ENCODE peak calls at places on chromosome 13, in nine cellular contexts. C is kidney, R is breast epithelium, S is psoas muscle, U is IMR-90, X is uterus, M is ovary, V is neural progenitor cell, Y is heart left ventricle. I is an unnamed sample. For H3K4me1 and H3K36me3, the result is how much of the 10 kb centered on the place peaks cover.

GRCh38 chr13:99357149-99357596 is 50.0 kb upstream of the GPR183 start:
- DNase-seq in Y (no peak), C (no peak), U (peak), M (no peak), V (no peak), X (no peak), R (no peak), S (no peak), I (no peak)

GRCh38 chr13:26628706-26629105 is 71.2 kb downstream of the WASF3 start:
- DNase-seq in S (no peak), X (no peak), V (peak), M (no peak), Y (no peak), R (no peak), C (peak), U (peak), I (peak)

GRCh38 chr13:109940637-109941036 is 154.3 kb upstream of the IRS2 start:
- DNase-seq in R (no peak), Y (no peak), X (no peak), M (no peak), S (no peak), V (no peak), U (no peak), C (no peak), I (no peak)

GRCh38 chr13:112247471-112248405 is 128.4 kb upstream of the SPACA7 start:
- DNase-seq in Y (no peak), X (no peak), S (no peak), C (no peak), M (no peak), R (no peak), U (no peak), V (no peak), I (no peak)

GRCh38 chr13:48641404-48641803 is 12.3 kb upstream of the CYSLTR2 start:
- DNase-seq in C (no peak), Y (no peak), R (no peak), M (no peak), S (no peak), X (no peak), U (no peak), V (no peak), I (no peak)

GRCh38 chr13:66886248-66886647 is 343.9 kb downstream of the PCDH9 start:
- DNase-seq in Y (no peak), S (no peak), V (peak), X (no peak), M (no peak), R (no peak), C (no peak), U (no peak), I (no peak)

GRCh38 chr13:102443234-102443633 is 41.4 kb upstream of the FGF14 start:
- DNase-seq in X (no peak), M (no peak), Y (no peak), S (no peak), U (no peak), C (no peak), V (no peak), R (no peak), I (no peak)

GRCh38 chr13:26228080-26228479 is 6.0 kb upstream of the RNF6 start:
- DNase-seq in V (no peak), C (no peak), Y (no peak), R (no peak), U (no peak), S (no peak), M (no peak), X (no peak), I (no peak)

GRCh38 chr13:41588899-41589298 is 131.5 kb downstream of the RGCC start:
- DNase-seq in V (no peak), C (no peak), U (peak), Y (no peak), M (no peak), S (no peak), R (no peak), X (no peak), I (no peak)

GRCh38 chr13:90675129-90675528 is 672.4 kb upstream of the MIR17HG start:
- DNase-seq in M (no peak), Y (no peak), R (no peak), U (no peak), V (no peak), C (no peak), X (no peak), S (no peak), I (no peak)

GRCh38 chr13:33099860-33100259 is 83.6 kb downstream of the KL start:
- DNase-seq in X (no peak), Y (no peak), C (no peak), V (peak), S (no peak), M (no peak), R (no peak), U (no peak), I (no peak)

GRCh38 chr13:39317284-39317683 is 279.0 kb downstream of the NHLRC3 start:
- DNase-seq in X (peak), C (peak), Y (peak), R (no peak), U (peak), M (peak), V (no peak), S (peak), I (peak)

GRCh38 chr13:45219938-45220375 is 19.1 kb upstream of the KCTD4 start:
- DNase-seq in S (no peak), V (no peak), U (peak), C (no peak), R (no peak), X (no peak), M (no peak), Y (no peak), I (no peak)

GRCh38 chr13:110973007-110973700 is 58.3 kb upstream of the ANKRD10 start:
- DNase-seq in R (no peak), M (no peak), U (no peak), V (no peak), C (no peak), Y (no peak), S (no peak), X (no peak), I (no peak)

GRCh38 chr13:107675847-107676550 is 539.3 kb downstream of the LIG4 start:
- DNase-seq in C (no peak), M (no peak), S (no peak), V (no peak), X (no peak), U (no peak), R (no peak), Y (no peak), I (no peak)

GRCh38 chr13:110382830-110383229 is 75.7 kb downstream of the COL4A2 start:
- DNase-seq in X (no peak), C (no peak), Y (no peak), U (no peak), R (no peak), V (no peak), M (no peak), S (no peak), I (no peak)

GRCh38 chr13:41590643-41591042 is 133.3 kb downstream of the RGCC start:
- DNase-seq in C (no peak), S (no peak), R (no peak), V (no peak), Y (no peak), X (no peak), M (no peak), U (no peak), I (no peak)

GRCh38 chr13:38998739-38999138 is 8.1 kb upstream of the STOML3 start:
- DNase-seq in Y (no peak), S (no peak), X (no peak), R (no peak), U (no peak), M (no peak), V (no peak), C (no peak), I (no peak)

GRCh38 chr13:107284168-107284567 is 716.2 kb upstream of the ARGLU1 start:
- DNase-seq in M (no peak), U (peak), S (no peak), X (no peak), Y (no peak), C (no peak), R (no peak), V (no peak), I (no peak)

GRCh38 chr13:80312012-80312704 is 28.8 kb downstream of the SPRY2 start:
- DNase-seq in R (no peak), Y (no peak), S (no peak), M (no peak), U (no peak), C (no peak), X (no peak), V (no peak), I (peak)

GRCh38 chr13:28611021-28611420 is 47.9 kb upstream of the POMP start:
- DNase-seq in U (peak), M (no peak), X (no peak), C (no peak), S (no peak), R (no peak), V (no peak), Y (no peak), I (no peak)

GRCh38 chr13:110173247-110173818 is 133.6 kb downstream of the COL4A1 start:
- DNase-seq in V (no peak), M (no peak), U (peak), R (no peak), Y (no peak), S (no peak), X (no peak), C (no peak), I (no peak)

GRCh38 chr13:47188802-47189201 is 291.9 kb upstream of the HTR2A start:
- DNase-seq in Y (no peak), V (no peak), M (no peak), U (peak), S (no peak), C (no peak), X (no peak), R (no peak), I (no peak)

GRCh38 chr13:85693889-85694511 is 105.2 kb downstream of the SLITRK6 start:
- DNase-seq in Y (no peak), V (no peak), S (no peak), M (no peak), R (no peak), U (peak), X (no peak), C (no peak), I (no peak)

GRCh38 chr13:25171170-25171516 is 945 bp downstream of the AMER2 start:
- DNase-seq in V (no peak), X (no peak), U (no peak), C (no peak), S (no peak), R (no peak), Y (no peak), M (no peak), I (no peak)

GRCh38 chr13:112592647-112593046 is 4.7 kb upstream of the TUBGCP3 start:
- DNase-seq in U (no peak), M (no peak), C (peak), V (no peak), X (no peak), Y (no peak), R (no peak), S (no peak), I (no peak)

GRCh38 chr13:65597839-65598818 is 1632.0 kb downstream of the PCDH9 start:
- DNase-seq in S (no peak), U (peak), C (no peak), Y (no peak), M (no peak), R (no peak), V (peak), X (no peak), I (no peak)

GRCh38 chr13:109606404-109607028 is 179.9 kb downstream of the IRS2 start:
- DNase-seq in Y (no peak), C (no peak), X (no peak), M (no peak), S (no peak), V (no peak), U (no peak), R (no peak), I (no peak)

GRCh38 chr13:107376393-107377085 is 808.6 kb upstream of the ARGLU1 start:
- DNase-seq in V (no peak), Y (no peak), M (no peak), S (no peak), C (no peak), X (no peak), R (no peak), U (peak), I (no peak)

GRCh38 chr13:33761744-33762143 is 56.2 kb upstream of the RFC3 start:
- DNase-seq in S (no peak), Y (no peak), R (no peak), X (no peak), C (no peak), V (peak), M (no peak), U (no peak), I (no peak)

GRCh38 chr13:87570669-87571068 is 100.5 kb upstream of the SLITRK5 start:
- DNase-seq in S (no peak), Y (no peak), U (no peak), R (no peak), C (no peak), V (no peak), M (no peak), X (no peak), I (no peak)

GRCh38 chr13:33578786-33579185 is 239.2 kb upstream of the RFC3 start:
- DNase-seq in X (no peak), S (no peak), C (no peak), Y (no peak), R (no peak), V (no peak), M (no peak), U (no peak), I (no peak)

GRCh38 chr13:60755380-60756163 is 358.6 kb downstream of the TDRD3 start:
- DNase-seq in V (peak), Y (no peak), S (no peak), X (no peak), R (no peak), C (no peak), U (no peak), M (no peak), I (no peak)

GRCh38 chr13:50940509-50940908 is 30.9 kb downstream of the RNASEH2B start:
- DNase-seq in V (no peak), C (no peak), M (no peak), U (no peak), R (no peak), X (no peak), S (no peak), Y (no peak), I (no peak)

GRCh38 chr13:50948576-50948975 is 39.0 kb downstream of the RNASEH2B start:
- DNase-seq in R (no peak), V (no peak), U (peak), X (no peak), Y (no peak), M (no peak), C (no peak), S (no peak), I (no peak)

GRCh38 chr13:50945669-50946068 is 36.1 kb downstream of the RNASEH2B start:
- DNase-seq in Y (no peak), C (no peak), R (no peak), X (no peak), V (no peak), U (no peak), M (no peak), S (no peak), I (no peak)

GRCh38 chr13:50941146-50941545 is 31.6 kb downstream of the RNASEH2B start:
- DNase-seq in R (no peak), M (no peak), Y (no peak), S (no peak), X (no peak), V (no peak), C (no peak), U (no peak), I (no peak)

DNA sequence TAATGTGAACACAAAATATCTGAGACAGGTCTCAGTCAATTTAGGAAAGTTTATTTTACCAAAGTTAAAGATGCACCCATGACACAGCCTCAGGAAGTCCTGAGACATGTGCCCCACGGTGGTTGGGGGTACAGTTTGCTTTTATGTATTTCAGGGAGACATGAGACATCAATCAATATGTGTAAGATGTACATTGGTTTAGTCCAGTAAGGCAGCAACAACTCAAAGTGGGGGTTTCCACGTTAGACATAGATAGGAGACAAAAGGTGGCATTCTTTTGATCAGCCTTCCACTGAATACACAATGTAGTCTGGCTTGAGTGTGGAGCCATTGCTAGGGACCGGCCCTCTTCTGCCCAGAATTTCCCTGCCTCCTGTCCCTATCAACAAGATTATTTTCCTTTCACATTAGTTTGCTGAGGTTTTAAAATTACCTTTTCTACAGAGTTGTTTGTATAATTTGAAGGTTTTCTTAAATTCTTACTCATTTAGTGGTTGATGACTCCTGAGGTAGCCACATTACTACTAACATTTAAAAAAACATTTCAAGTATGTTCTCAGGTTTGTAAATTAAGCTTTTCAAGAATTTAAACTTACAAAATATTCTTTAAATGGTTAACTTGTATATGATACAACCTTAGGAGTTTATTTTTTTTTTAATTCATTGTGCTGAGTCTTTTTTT is 33.2 kb downstream of the RNASEH2B start:
- DNase-seq in U (no peak), S (no peak), Y (no peak), R (no peak), C (no peak), V (no peak), M (no peak), X (no peak), I (no peak)
- TF ChIP-seq CTCF in U (no peak), S (no peak), Y (no peak), R (no peak), C (no peak), V (no peak), M (no peak), X (no peak), I (no peak)

GRCh38 chr13:23868521-23868920 is 20.7 kb downstream of the MIPEP start:
- DNase-seq in Y (no peak), U (peak), M (no peak), R (no peak), C (no peak), S (no peak), X (no peak), V (no peak), I (no peak)
- H3K4me1 ChIP-seq in Y (under half), U (under half), M (under half), R (under half), C (under half), S (under half), X (under half), V (under half), I (under half)

GRCh38 chr13:51394724-51395123 is 55.2 kb downstream of the SERPINE3 start:
- DNase-seq in X (no peak), R (no peak), U (no peak), M (no peak), S (no peak), V (no peak), Y (no peak), C (no peak), I (no peak)

GRCh38 chr13:51397262-51397933 is 55.4 kb downstream of the INTS6 start:
- DNase-seq in M (no peak), S (no peak), R (no peak), V (peak), Y (no peak), X (peak), C (no peak), U (peak), I (peak)

DNA sequence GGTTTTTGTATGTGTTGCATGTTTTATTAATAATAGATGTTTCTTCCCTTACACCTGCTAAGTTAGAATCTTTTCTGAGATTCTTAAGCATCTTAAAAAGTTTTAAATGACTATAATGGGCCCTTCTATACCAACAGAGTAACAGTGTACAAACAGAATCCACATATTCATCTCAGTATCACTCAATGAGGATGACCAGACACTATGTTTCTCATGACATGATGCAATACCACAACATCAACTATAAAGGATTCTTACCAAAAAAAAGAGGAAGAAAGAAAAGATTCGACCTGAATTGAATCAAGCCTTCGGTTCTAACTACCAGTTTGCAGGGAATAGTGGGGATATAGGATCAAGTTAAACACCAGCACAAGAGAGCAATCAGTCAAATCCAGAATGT is 56.5 kb downstream of the INTS6 start:
- DNase-seq in C (no peak), V (no peak), Y (no peak), M (no peak), S (no peak), U (peak), R (no peak), X (no peak), I (no peak)
- H3K36me3 ChIP-seq in C (under half), V (under half), Y (under half), M (under half), S (under half), U (under half), R (under half), X (under half), I (under half)

DNA sequence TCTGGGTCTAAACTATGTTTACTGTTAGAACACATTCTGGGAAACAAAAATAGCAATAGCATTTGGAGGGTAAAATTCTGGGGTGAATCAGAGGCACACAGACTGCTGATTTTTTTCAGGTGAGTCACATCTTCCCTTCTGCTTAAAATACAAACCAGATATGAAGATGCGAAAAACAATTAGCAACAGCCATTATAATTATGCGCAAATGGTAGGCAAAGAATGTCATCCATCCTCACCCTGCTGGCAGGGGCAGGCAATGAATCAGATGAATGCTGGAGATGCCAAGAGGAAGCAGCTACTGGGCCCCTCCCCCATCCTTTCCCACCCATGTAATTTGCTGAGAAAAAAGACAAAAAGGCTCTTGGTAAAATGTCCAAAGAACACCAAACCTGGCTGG is 282.9 kb downstream of the KLF5 start:
- DNase-seq in C (no peak), V (no peak), U (peak), S (no peak), Y (no peak), M (no peak), R (no peak), X (no peak), I (no peak)
- TF ChIP-seq CTCF in C (no peak), V (no peak), U (no peak), S (no peak), Y (no peak), M (no peak), R (no peak), X (no peak), I (no peak)

DNA sequence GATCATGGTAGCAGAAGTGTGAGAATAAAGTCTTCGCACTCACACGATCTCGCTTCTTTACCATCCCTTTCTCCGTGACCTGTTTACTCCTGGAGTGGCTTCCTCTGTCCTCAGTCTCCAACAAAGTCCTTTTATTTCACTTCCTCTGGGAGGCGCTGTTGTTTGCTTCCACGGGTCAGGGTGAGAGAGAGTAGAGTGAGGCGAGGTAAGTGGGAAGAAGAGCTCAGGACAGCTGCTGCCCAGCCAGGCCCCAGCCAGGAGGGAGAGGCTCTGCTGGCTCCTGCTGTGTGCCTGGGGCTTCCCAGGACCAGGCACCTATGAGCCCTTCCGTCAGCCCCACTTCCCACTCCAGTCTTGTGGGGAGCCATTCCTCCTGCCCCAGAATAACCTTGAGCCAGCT is 242.1 kb downstream of the FGF9 start:
- DNase-seq in M (no peak), X (no peak), Y (no peak), R (no peak), U (peak), S (no peak), C (no peak), V (peak), I (no peak)
- H3K4me1 ChIP-seq in M (under half), X (under half), Y (under half), R (under half), U (under half), S (under half), C (under half), V (under half), I (under half)

I was measured in mucosa of descending colon.